ENCODE peak calls at places on chromosome 18, in four cellular contexts. Z, L, A and V are unnamed samples. For H3K36me3, H3K9me3 and H3K4me1, the result is how much of the 10 kb centered on the place peaks cover.

GRCh38 chr18:6679201-6679600 is 50.3 kb upstream of the ARHGAP28 start:
- DNase-seq in Z (no peak), L (no peak), A (no peak), V (no peak)

GRCh38 chr18:34796013-34796657 is 86.0 kb downstream of the DTNA start:
- DNase-seq in L (no peak), Z (no peak), A (no peak), V (no peak)

GRCh38 chr18:64330161-64330560 is 181.3 kb upstream of the LINC00305 start:
- DNase-seq in A (peak), L (no peak), Z (no peak), V (no peak)

GRCh38 chr18:5997361-5997760 is 102.0 kb upstream of the TMEM200C start:
- DNase-seq in L (no peak), A (no peak), Z (no peak), V (no peak)

GRCh38 chr18:44541159-44541558 is 139.5 kb upstream of the SETBP1 start:
- DNase-seq in Z (no peak), L (peak), A (no peak), V (peak)

GRCh38 chr18:77061946-77062517 is 70.6 kb downstream of the MBP start:
- DNase-seq in A (no peak), Z (peak), L (no peak), V (no peak)

GRCh38 chr18:31161757-31162418 is 768 bp downstream of the DSC1 start:
- DNase-seq in Z (no peak), A (no peak), L (no peak), V (no peak)

GRCh38 chr18:31503011-31503410 is 5.0 kb downstream of the DSG2 start:
- DNase-seq in Z (no peak), A (no peak), L (no peak), V (no peak)

GRCh38 chr18:30944773-30945172 is 97.8 kb downstream of the DSC3 start:
- DNase-seq in L (no peak), A (no peak), Z (no peak), V (no peak)

GRCh38 chr18:50051288-50051687 is 143.7 kb downstream of the MYO5B start:
- DNase-seq in A (no peak), L (peak), Z (no peak), V (no peak)

GRCh38 chr18:64271264-64271663 is 122.4 kb upstream of the LINC00305 start:
- DNase-seq in A (no peak), Z (no peak), L (peak), V (no peak)

GRCh38 chr18:34867520-34867919 is 157.4 kb downstream of the DTNA start:
- DNase-seq in Z (no peak), L (no peak), A (peak), V (no peak)

GRCh38 chr18:36075862-36076587 is 8.7 kb upstream of the RPRD1A start:
- DNase-seq in L (peak), A (peak), Z (no peak), V (peak)

DNA sequence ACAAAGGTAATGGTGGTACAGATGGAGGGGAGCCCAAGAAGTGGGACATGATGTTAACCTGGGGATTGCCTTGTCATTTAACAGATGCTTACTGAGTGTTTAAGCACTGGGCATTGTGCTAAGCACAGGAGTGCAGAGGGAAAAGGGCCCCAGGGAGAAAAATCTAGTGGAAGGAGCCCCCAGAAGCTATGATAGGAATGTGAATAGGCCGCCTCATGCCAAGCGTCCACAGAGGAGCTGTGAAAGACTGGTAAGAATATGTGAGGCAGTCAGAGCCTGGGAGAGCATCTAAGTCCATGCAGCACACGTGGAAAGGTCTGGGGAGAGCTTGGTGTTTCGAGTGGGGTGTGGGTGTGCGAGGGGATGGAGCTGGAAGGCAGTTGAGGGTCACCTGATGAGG is 5.5 kb downstream of the ZNF532 start:
- DNase-seq in A (no peak), L (peak), Z (no peak), V (peak)
- H3K36me3 ChIP-seq in A (half or more), L (under half), Z (half or more), V (under half)

DNA sequence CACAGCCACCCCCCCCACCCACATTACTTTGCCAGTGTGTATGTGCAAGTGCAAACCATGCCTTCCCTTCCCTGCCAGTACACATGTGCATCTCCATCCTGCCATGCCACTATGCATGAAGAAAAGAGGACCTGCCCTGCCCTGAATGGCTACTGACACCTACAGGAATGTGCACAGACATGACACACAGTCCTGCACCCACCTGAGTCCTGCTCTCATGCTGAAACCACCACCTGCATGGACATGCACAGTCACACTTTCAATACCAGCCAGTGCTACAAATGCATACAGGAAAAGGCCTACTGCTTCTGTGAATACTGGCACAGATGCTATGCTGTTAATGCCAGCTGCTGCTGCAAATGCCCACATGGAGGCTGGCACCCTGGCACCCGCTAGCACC is 334.4 kb upstream of the DLGAP1 start:
- DNase-seq in Z (no peak), A (no peak), L (no peak), V (no peak)
- H3K9me3 ChIP-seq in Z (under half), A (under half), L (under half), V (under half)

DNA sequence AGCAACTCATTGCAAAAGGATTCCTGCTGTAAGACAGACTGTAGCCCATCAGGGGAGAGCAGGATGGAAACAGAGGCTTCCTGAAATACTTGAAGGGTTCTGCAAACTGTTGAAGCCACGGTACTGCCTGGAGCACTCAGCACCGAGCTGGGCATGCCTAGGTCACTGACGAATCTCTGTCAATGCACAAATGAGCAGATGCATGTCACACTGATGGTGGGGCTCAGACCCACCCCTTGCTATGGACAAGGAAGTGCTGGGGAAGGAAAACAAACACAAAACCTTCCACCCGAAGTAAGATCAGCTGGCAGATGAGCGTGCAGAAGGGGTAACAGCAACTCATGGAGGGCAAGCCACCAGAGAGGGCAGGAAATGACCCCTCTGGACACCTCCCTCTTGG is 136.7 kb downstream of the BCL2 start:
- DNase-seq in A (no peak), L (no peak), Z (no peak), V (no peak)
- H3K4me1 ChIP-seq in A (under half), L (under half), Z (under half), V (under half)

GRCh38 chr18:9275890-9276289 is 58.7 kb upstream of the TWSG1 start:
- DNase-seq in L (no peak), A (no peak), Z (no peak), V (no peak)

DNA sequence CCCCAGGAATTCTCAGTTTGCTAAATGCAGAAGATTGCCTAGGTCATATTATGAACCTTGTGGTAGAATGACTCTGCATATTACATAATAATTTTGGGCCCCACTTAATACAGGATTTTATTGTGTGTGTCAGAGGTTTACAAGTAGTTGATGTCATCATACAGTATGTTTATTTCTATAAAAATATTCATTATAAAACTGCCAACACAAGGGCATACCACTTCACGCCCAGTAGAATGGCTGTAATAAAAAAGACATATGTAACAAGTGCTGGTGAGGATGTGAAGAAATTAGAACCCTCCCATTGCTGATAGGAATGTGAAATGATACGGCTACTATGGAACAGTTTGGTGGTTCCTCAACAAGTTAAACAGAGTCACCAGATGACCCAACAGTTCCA is 61.4 kb upstream of the TWSG1 start:
- DNase-seq in Z (no peak), A (no peak), L (no peak), V (no peak)
- H3K36me3 ChIP-seq in Z (half or more), A (half or more), L (under half), V (half or more)

DNA sequence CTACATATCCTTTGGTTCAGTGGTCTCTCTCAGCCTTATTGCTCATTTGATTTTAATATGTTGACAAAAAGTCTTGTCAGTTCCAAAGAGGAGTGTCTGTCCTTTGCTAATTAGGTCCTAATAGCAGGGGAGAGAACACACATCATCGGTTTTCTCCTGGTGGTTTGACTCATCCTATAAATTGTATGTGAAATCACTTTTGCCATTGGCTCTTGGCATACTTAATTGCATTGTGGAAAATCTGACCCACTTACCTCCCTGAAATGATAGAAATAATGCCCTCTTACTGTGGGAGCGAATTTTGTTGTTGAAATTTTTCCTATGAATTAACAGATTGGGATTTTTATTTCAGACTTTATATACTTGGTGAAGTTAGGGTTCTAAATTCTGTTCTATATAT is 58.3 kb downstream of the MTCL1 start:
- DNase-seq in L (no peak), Z (no peak), A (peak), V (no peak)
- H3K9me3 ChIP-seq in L (under half), Z (under half), A (under half), V (under half)

GRCh38 chr18:25735447-25735846 is 355.0 kb downstream of the SS18 start:
- DNase-seq in L (no peak), Z (no peak), A (no peak), V (no peak)
- H3K4me1 ChIP-seq in L (under half), Z (under half), A (under half), V (under half)

DNA sequence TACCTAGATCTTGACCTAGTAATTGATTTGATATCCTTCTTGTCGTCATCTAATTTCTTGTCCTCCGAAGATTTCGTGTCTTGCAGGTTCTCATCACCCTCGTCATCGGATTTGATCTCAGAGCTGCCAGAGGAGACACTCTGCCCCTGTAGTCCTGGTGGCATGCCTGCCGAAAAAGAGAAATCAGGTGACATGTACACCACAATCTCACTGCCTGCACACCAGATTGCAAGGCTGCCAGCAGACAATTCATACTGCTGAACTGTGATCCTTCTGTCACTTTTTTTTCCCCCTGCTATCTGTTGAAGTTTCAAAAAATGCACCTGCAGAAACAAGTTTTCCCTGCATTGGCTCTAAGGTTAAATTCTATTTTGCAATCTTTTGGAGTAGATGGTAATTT is 273.2 kb upstream of the CCDC68 start:
- DNase-seq in L (no peak), Z (no peak), A (no peak), V (no peak)
- H3K36me3 ChIP-seq in L (under half), Z (half or more), A (half or more), V (half or more)

GRCh38 chr18:61738488-61738887 is 154.3 kb downstream of the RNF152 start:
- DNase-seq in Z (no peak), A (peak), L (no peak), V (peak)

GRCh38 chr18:61738042-61738441 is 154.8 kb downstream of the RNF152 start:
- DNase-seq in L (no peak), Z (no peak), A (peak), V (peak)

GRCh38 chr18:61736168-61736567 is 156.6 kb downstream of the RNF152 start:
- DNase-seq in L (no peak), A (no peak), Z (no peak), V (no peak)

GRCh38 chr18:61732854-61733253 is 160.0 kb downstream of the RNF152 start:
- DNase-seq in Z (peak), A (no peak), L (no peak), V (no peak)

GRCh38 chr18:61735564-61736102 is 157.2 kb downstream of the RNF152 start:
- DNase-seq in L (no peak), Z (no peak), A (no peak), V (no peak)
- H3K9me3 ChIP-seq in L (under half), Z (under half), A (under half), V (under half)